ENCODE peak calls at places on chromosome 6, in nine cellular contexts. L, X, P, Z, V, U, H, K and Y are unnamed samples. For H3K4me1 and H3K27me3, the result is how much of the 10 kb centered on the place peaks cover.

GRCh38 chr6:39777661-39778060 is 14.5 kb upstream of the DAAM2 start:
- DNase-seq in V (no peak), Z (no peak), L (peak), H (no peak), P (no peak), K (no peak), X (no peak), U (no peak), Y (no peak)

GRCh38 chr6:27550692-27551091 is 77.8 kb upstream of the ZNF184 start:
- DNase-seq in L (no peak), U (no peak), V (no peak), K (no peak), X (no peak), H (no peak), P (no peak), Z (no peak), Y (no peak)

GRCh38 chr6:56852611-56853010 is 102.3 kb upstream of the BEND6 start:
- DNase-seq in X (no peak), Z (no peak), V (no peak), K (no peak), L (no peak), P (no peak), U (no peak), H (no peak), Y (no peak)

GRCh38 chr6:72922401-72922800 is 300.5 kb downstream of the KCNQ5 start:
- DNase-seq in P (no peak), K (no peak), X (no peak), L (no peak), H (no peak), Z (no peak), V (no peak), U (no peak), Y (no peak)

GRCh38 chr6:166584046-166584679 is 2.3 kb downstream of the RAMACL start:
- DNase-seq in Z (no peak), V (no peak), L (no peak), X (no peak), U (peak), K (no peak), P (no peak), H (no peak), Y (no peak)

GRCh38 chr6:167750956-167751358 is 75.8 kb upstream of the AFDN start:
- DNase-seq in X (peak), K (no peak), Z (peak), V (peak), P (peak), H (peak), L (peak), U (peak), Y (no peak)

GRCh38 chr6:4017847-4018193 is 61.1 kb downstream of the FAM217A start:
- DNase-seq in X (no peak), U (no peak), Z (no peak), K (no peak), V (no peak), L (no peak), P (no peak), H (no peak), Y (no peak)

GRCh38 chr6:71284785-71285184 is 3.8 kb upstream of the OGFRL1 start:
- DNase-seq in Z (peak), K (no peak), U (no peak), V (peak), P (no peak), L (no peak), H (no peak), X (no peak), Y (no peak)

GRCh38 chr6:80771941-80772340 is 665.5 kb downstream of the BCKDHB start:
- DNase-seq in Z (peak), V (no peak), L (no peak), X (no peak), K (no peak), H (no peak), U (no peak), P (no peak), Y (no peak)

GRCh38 chr6:134176283-134176975 is 124.0 kb upstream of the SLC2A12 start:
- DNase-seq in P (peak), Z (no peak), X (peak), V (peak), K (peak), U (peak), L (peak), H (peak), Y (no peak)

GRCh38 chr6:144657691-144658090 is 372.6 kb downstream of the UTRN start:
- DNase-seq in L (no peak), H (no peak), U (no peak), P (no peak), K (no peak), X (no peak), V (no peak), Z (peak), Y (no peak)

GRCh38 chr6:43769526-43770416 is at the start of gene VEGFA:
- DNase-seq in Z (peak), P (peak), K (peak), V (peak), U (peak), H (peak), L (peak), X (peak), Y (peak)

GRCh38 chr6:118913161-118913560 is 19.2 kb downstream of the ASF1A start:
- DNase-seq in H (no peak), U (no peak), V (no peak), P (no peak), K (no peak), Z (no peak), L (no peak), X (no peak), Y (no peak)

GRCh38 chr6:17478946-17479345 is 85.6 kb downstream of the CAP2 start:
- DNase-seq in V (no peak), P (no peak), Z (no peak), U (no peak), K (peak), H (no peak), L (no peak), X (no peak), Y (no peak)

GRCh38 chr6:17475845-17476244 is 82.5 kb downstream of the CAP2 start:
- DNase-seq in X (no peak), K (no peak), P (no peak), H (no peak), V (no peak), L (no peak), U (no peak), Z (no peak), Y (no peak)

GRCh38 chr6:17478223-17478907 is 85.0 kb downstream of the CAP2 start:
- DNase-seq in V (no peak), P (no peak), U (no peak), X (no peak), H (no peak), L (no peak), Z (no peak), K (no peak), Y (no peak)

GRCh38 chr6:17476506-17476905 is 83.1 kb downstream of the CAP2 start:
- DNase-seq in L (no peak), Z (no peak), P (no peak), X (no peak), U (no peak), H (no peak), K (no peak), V (no peak), Y (no peak)

GRCh38 chr6:17477356-17477755 is 84.0 kb downstream of the CAP2 start:
- DNase-seq in V (no peak), Z (no peak), U (no peak), P (no peak), H (no peak), K (no peak), X (no peak), L (no peak), Y (no peak)
- H3K4me1 ChIP-seq in V (under half), Z (under half), U (under half), P (under half), H (under half), K (under half), X (under half), L (under half), Y (under half)

GRCh38 chr6:138695193-138695592 is 78.4 kb upstream of the CCDC28A start:
- DNase-seq in L (no peak), V (no peak), U (no peak), K (no peak), P (no peak), H (no peak), Z (peak), X (no peak), Y (no peak)

GRCh38 chr6:138691595-138692057 is 81.9 kb upstream of the CCDC28A start:
- DNase-seq in K (no peak), H (no peak), Z (peak), X (no peak), V (peak), L (no peak), U (no peak), P (no peak), Y (no peak)

GRCh38 chr6:138692058-138692977 is 81.3 kb upstream of the CCDC28A start:
- DNase-seq in V (peak), L (peak), P (peak), K (peak), H (peak), X (peak), U (peak), Z (peak), Y (no peak)

GRCh38 chr6:138690975-138691594 is 82.5 kb upstream of the CCDC28A start:
- DNase-seq in K (no peak), V (no peak), L (no peak), X (no peak), U (no peak), Z (no peak), H (no peak), P (no peak), Y (no peak)

DNA sequence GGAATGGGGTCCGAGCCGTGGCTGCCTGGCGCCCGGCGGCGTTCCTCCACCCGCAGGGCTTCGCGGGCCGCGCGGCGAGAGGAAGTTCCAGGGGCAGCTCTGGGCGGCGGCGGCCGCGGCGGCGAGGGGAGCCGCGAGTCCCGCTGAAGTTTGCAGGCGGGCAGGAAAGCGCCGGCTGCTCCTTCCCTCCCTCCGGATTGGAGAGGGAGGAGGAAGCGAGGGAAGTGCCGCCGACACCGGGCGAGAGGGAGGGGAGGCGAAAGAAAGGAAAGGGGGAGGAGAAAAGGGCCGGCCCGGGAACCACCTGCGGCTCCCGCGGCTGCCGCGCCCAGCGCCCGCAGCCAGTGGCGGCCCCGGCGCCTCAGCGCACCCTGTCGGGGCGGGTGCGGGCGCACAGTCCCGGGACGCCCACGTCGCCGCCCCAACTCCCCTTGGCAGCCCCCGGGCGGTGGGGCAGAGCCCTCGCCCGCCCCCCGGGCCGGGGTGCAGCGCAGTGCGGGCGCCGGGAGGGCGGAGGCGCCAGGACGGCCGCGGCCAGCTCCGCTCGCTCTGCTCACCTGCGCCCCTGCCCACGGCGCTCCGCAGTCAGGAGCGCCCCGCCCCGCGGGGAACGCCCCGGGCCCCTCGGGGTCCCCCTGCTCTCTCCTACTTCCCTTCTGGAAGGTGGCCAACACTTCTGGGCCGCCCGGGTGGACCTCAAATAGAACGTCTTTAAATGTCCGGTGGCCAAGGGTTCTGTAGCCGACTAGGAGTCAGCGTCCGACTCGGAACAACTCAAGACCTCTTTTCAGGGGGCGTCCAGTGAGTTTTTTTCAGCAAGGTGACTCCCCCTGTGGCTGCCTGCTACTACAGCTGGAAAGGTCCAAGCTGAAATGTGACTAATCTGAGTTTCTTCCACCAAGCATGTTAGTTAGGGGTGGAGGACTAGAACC is 80.3 kb upstream of the CCDC28A start:
- DNase-seq in K (peak), L (peak), U (peak), V (peak), H (peak), P (peak), Z (peak), X (peak), Y (no peak)
- TF ChIP-seq CTCF in K (no peak), L (peak), U (no peak), V (no peak), H (no peak), P (no peak), Z (no peak), X (peak), Y (no peak)

GRCh38 chr6:17277256-17277655 is 3.9 kb upstream of the RBM24 start:
- DNase-seq in L (no peak), V (no peak), P (no peak), U (no peak), K (no peak), X (no peak), Z (no peak), H (no peak), Y (no peak)

GRCh38 chr6:17280138-17280537 is 1.0 kb upstream of the RBM24 start:
- DNase-seq in K (no peak), H (no peak), U (no peak), P (no peak), X (no peak), L (no peak), V (no peak), Z (no peak), Y (no peak)

GRCh38 chr6:17280552-17281090 is 540 bp upstream of the RBM24 start:
- DNase-seq in K (peak), L (peak), Z (no peak), H (peak), P (peak), V (no peak), X (peak), U (peak), Y (no peak)

GRCh38 chr6:17276766-17277165 is 4.4 kb upstream of the RBM24 start:
- DNase-seq in V (no peak), H (no peak), P (no peak), L (peak), Z (no peak), X (no peak), K (no peak), U (no peak), Y (no peak)

GRCh38 chr6:17278289-17279061 is 2.7 kb upstream of the RBM24 start:
- DNase-seq in U (no peak), V (no peak), Z (peak), H (no peak), P (no peak), X (no peak), K (no peak), L (no peak), Y (no peak)
- H3K27me3 ChIP-seq in U (under half), V (under half), Z (under half), H (under half), P (under half), X (under half), K (under half), L (under half), Y (under half)

DNA sequence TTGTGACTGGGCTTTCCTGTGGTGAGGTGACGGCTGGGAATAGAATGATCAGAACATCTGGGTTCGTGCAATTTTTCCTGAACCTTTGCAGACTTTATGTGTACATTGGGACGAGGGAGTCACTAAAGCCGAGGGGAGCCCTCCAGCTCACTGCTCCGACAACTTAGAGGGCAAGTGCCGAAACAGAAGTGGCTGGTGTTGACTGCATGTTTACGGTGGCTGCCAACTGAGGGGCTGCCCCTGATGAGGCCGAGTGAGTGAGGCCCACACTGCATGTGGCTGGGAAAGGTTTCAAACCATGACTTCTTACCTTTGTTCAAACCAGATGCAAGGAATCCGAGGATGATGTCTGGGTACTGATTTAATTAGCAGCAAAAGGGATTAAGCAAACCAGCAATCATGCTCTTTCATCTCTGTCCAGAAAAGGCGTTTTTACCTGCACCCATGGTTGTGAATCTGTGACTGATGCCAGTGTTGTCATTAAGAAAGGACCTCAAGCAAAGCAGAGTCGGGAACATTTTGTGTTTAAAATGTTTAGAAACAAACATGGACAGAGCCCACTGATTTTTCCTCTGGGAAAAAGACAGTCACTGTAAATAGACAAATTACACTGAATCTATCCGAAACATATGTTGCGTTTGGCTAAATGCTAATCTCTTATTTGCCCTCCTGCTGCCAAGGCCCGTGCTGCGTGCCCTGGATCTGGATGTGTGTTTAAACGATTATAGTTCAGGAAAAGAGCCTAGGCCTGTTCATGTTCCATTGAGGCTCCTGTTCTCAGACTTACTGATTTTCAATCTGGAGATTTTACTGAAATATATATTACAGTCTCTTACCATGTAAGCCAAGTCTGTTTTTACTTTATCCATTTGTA is 105.1 kb downstream of the UST start:
- DNase-seq in P (no peak), L (no peak), U (no peak), H (no peak), Z (no peak), K (no peak), V (no peak), X (no peak), Y (no peak)
- H3K4me1 ChIP-seq in P (under half), L (under half), U (half or more), H (under half), Z (under half), K (under half), V (under half), X (under half), Y (under half)

DNA sequence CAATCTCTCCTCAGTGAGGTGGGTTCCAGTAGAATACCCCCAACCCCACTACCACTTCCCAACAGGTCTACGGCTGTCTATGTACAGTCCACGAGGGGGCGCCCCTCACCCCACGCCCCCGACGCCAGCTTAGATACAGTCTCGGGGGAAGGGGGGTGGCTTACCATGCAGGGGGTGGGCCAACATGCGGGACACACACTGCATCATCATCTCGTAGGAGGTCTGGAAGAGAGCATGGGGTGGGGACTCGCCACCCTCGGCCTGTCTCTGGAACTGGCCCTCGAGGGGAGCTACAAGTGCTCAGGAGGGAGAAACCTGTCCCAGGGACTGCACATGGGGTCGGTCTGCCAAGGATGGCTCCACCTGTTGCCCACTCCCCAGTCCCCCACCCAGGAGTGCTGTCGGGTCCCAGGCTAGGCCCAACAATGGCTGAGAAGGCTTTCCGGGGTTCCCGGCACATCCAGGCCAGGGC is 8.5 kb downstream of the MTCH1 start:
- DNase-seq in P (no peak), X (no peak), H (no peak), L (no peak), Z (no peak), K (no peak), U (peak), V (no peak), Y (no peak)
- TF ChIP-seq CTCF in P (peak), X (no peak), H (no peak), L (peak), Z (no peak), K (peak), U (peak), V (peak), Y (no peak)

GRCh38 chr6:149925974-149926777 is 3.3 kb upstream of the RAET1G start:
- DNase-seq in X (peak), U (peak), P (peak), V (peak), Z (peak), K (peak), H (peak), L (peak), Y (peak)

GRCh38 chr6:149924206-149924932 is 1.4 kb upstream of the RAET1G start:
- DNase-seq in K (no peak), L (no peak), V (no peak), P (no peak), H (no peak), Z (no peak), U (peak), X (no peak), Y (peak)

GRCh38 chr6:149924933-149925252 is 2.0 kb upstream of the RAET1G start:
- DNase-seq in X (no peak), U (peak), L (no peak), V (no peak), Z (no peak), K (no peak), H (no peak), P (no peak), Y (peak)

GRCh38 chr6:149923327-149923986 is 536 bp upstream of the RAET1G start:
- DNase-seq in H (no peak), K (no peak), U (peak), X (no peak), L (no peak), V (no peak), P (no peak), Z (no peak), Y (no peak)

DNA sequence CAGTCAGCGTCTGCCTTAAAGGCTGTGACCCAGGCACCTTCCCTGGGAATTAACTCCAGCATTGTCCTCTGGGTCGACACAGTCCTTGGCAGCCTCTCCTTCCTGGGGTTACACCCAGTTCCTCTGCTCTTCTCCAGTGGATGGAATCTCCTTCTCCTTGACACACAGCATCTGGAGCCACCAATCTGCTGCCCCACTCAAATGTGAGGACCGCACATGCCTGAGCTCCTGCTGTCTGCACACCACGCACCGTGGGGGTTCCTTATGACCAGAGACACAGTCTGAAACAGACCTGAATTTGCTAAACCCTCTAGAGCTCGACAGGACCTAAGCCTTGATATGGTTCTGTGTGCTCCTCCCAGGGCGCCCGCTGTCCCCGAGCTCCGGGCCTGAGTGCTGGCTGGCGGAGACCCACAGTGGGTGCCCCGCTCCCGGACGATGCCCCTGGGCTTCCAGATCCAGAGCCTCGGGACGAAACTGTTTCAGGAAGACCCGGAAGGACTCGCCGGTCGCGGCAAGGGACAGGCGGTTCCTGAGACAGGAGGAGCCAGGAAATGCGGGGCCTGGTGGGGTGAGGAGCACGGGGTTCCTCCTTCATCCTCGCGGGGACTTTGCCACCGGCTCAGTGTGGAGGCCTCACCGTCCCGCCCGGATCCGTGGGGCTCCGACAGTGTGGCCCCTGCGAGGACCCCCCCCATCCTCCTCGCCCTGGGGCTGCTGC is 2.5 kb upstream of the RAET1G start:
- DNase-seq in P (peak), H (peak), X (no peak), U (peak), V (no peak), Z (no peak), K (no peak), L (no peak), Y (peak)
- H3K27me3 ChIP-seq in P (under half), H (under half), X (under half), U (under half), V (under half), Z (under half), K (under half), L (under half), Y (under half)